ENCODE peak calls at places on chromosomes 5 and 9, in seven cellular contexts. One of them, this sample, is unnamed.
A peak's percentile ranks its signal among the peaks of the same experiment; 100 is the strongest.

GRCh38 chr9:128168731-128169308 is 8.8 kb downstream of the BBLN start:
- DNase-seq in esophagus muscularis mucosa: no peak
- DNase-seq in CD8-positive, alpha-beta T cell: no peak
- DNase-seq in heart right ventricle: no peak
- DNase-seq in sigmoid colon: no peak
- DNase-seq in BE2C: no peak
- DNase-seq in breast epithelium: no peak
- DNase-seq in this sample: no peak

GRCh38 chr5:15142458-15142857 is 270.9 kb upstream of the ANKH start:
- DNase-seq in esophagus muscularis mucosa: no peak
- DNase-seq in CD8-positive, alpha-beta T cell: no peak
- DNase-seq in heart right ventricle: no peak
- DNase-seq in sigmoid colon: no peak
- DNase-seq in BE2C: no peak
- DNase-seq in breast epithelium: no peak
- DNase-seq in this sample: no peak

GRCh38 chr9:113955076-113955752 is 79.1 kb downstream of the ZNF618 start:
- DNase-seq in esophagus muscularis mucosa: no peak
- DNase-seq in CD8-positive, alpha-beta T cell: no peak
- DNase-seq in heart right ventricle: no peak
- DNase-seq in sigmoid colon: no peak
- DNase-seq in BE2C: no peak
- DNase-seq in breast epithelium: no peak
- DNase-seq in this sample: no peak

GRCh38 chr5:54619732-54620582 is 102.4 kb downstream of the SNX18 start:
- DNase-seq in esophagus muscularis mucosa: no peak
- DNase-seq in CD8-positive, alpha-beta T cell: no peak
- DNase-seq in heart right ventricle: no peak
- DNase-seq in sigmoid colon: no peak
- DNase-seq in BE2C: no peak
- DNase-seq in breast epithelium: no peak
- DNase-seq in this sample: peak; percentile 38

GRCh38 chr9:136525841-136526499 is 19.9 kb downstream of the NOTCH1 start:
- DNase-seq in esophagus muscularis mucosa: no peak
- DNase-seq in CD8-positive, alpha-beta T cell: no peak
- DNase-seq in heart right ventricle: peak; percentile 57
- DNase-seq in sigmoid colon: peak; percentile 88
- DNase-seq in BE2C: no peak
- DNase-seq in breast epithelium: no peak
- DNase-seq in this sample: no peak

GRCh38 chr5:87827561-87827960 is 414.8 kb upstream of the CCNH start:
- DNase-seq in esophagus muscularis mucosa: no peak
- DNase-seq in CD8-positive, alpha-beta T cell: no peak
- DNase-seq in heart right ventricle: no peak
- DNase-seq in sigmoid colon: no peak
- DNase-seq in BE2C: no peak
- DNase-seq in breast epithelium: no peak
- DNase-seq in this sample: no peak

GRCh38 chr9:111108946-111109345 is 70.7 kb upstream of the LPAR1 start:
- DNase-seq in esophagus muscularis mucosa: no peak
- DNase-seq in CD8-positive, alpha-beta T cell: no peak
- DNase-seq in heart right ventricle: no peak
- DNase-seq in sigmoid colon: no peak
- DNase-seq in BE2C: no peak
- DNase-seq in breast epithelium: no peak
- DNase-seq in this sample: peak; percentile 76

GRCh38 chr9:35652829-35653209 is 2.1 kb upstream of the SIT1 start:
- DNase-seq in esophagus muscularis mucosa: no peak
- DNase-seq in CD8-positive, alpha-beta T cell: no peak
- DNase-seq in heart right ventricle: no peak
- DNase-seq in sigmoid colon: peak; percentile 38
- DNase-seq in BE2C: no peak
- DNase-seq in breast epithelium: no peak
- DNase-seq in this sample: no peak

GRCh38 chr9:26077860-26078259 is 399.6 kb upstream of the TUSC1 start:
- DNase-seq in esophagus muscularis mucosa: no peak
- DNase-seq in CD8-positive, alpha-beta T cell: no peak
- DNase-seq in heart right ventricle: peak; percentile 7
- DNase-seq in sigmoid colon: peak; percentile 54
- DNase-seq in BE2C: peak; percentile 13
- DNase-seq in breast epithelium: no peak
- DNase-seq in this sample: no peak

GRCh38 chr9:10612649-10613398 is at the start of gene PTPRD:
- DNase-seq in esophagus muscularis mucosa: no peak
- DNase-seq in CD8-positive, alpha-beta T cell: no peak
- DNase-seq in heart right ventricle: peak; percentile 8
- DNase-seq in sigmoid colon: no peak
- DNase-seq in BE2C: peak; percentile 61
- DNase-seq in breast epithelium: no peak
- DNase-seq in this sample: no peak

GRCh38 chr5:178298283-178298807 is 65.7 kb upstream of the PHYKPL start:
- DNase-seq in esophagus muscularis mucosa: no peak
- DNase-seq in CD8-positive, alpha-beta T cell: no peak
- DNase-seq in heart right ventricle: no peak
- DNase-seq in sigmoid colon: peak; percentile 32
- DNase-seq in BE2C: no peak
- DNase-seq in breast epithelium: no peak
- DNase-seq in this sample: no peak

GRCh38 chr5:80713640-80714039 is 58.9 kb upstream of the DHFR start:
- DNase-seq in esophagus muscularis mucosa: no peak
- DNase-seq in CD8-positive, alpha-beta T cell: no peak
- DNase-seq in heart right ventricle: no peak
- DNase-seq in sigmoid colon: no peak
- DNase-seq in BE2C: no peak
- DNase-seq in breast epithelium: no peak
- DNase-seq in this sample: no peak

GRCh38 chr5:5371943-5372342 is 50.5 kb upstream of the ICE1 start:
- DNase-seq in esophagus muscularis mucosa: no peak
- DNase-seq in CD8-positive, alpha-beta T cell: no peak
- DNase-seq in heart right ventricle: no peak
- DNase-seq in sigmoid colon: no peak
- DNase-seq in BE2C: no peak
- DNase-seq in breast epithelium: no peak
- DNase-seq in this sample: no peak

GRCh38 chr5:76210946-76211345 is 127.8 kb downstream of the SV2C start:
- DNase-seq in esophagus muscularis mucosa: no peak
- DNase-seq in CD8-positive, alpha-beta T cell: no peak
- DNase-seq in heart right ventricle: no peak
- DNase-seq in sigmoid colon: no peak
- DNase-seq in BE2C: no peak
- DNase-seq in breast epithelium: no peak
- DNase-seq in this sample: no peak

GRCh38 chr9:13427587-13427986 is 148.1 kb upstream of the MPDZ start:
- DNase-seq in esophagus muscularis mucosa: no peak
- DNase-seq in CD8-positive, alpha-beta T cell: no peak
- DNase-seq in heart right ventricle: no peak
- DNase-seq in sigmoid colon: no peak
- DNase-seq in BE2C: peak; percentile 15
- DNase-seq in breast epithelium: no peak
- DNase-seq in this sample: no peak

GRCh38 chr9:11457809-11458785 is 845.3 kb upstream of the PTPRD start:
- DNase-seq in esophagus muscularis mucosa: no peak
- DNase-seq in CD8-positive, alpha-beta T cell: no peak
- DNase-seq in heart right ventricle: no peak
- DNase-seq in sigmoid colon: no peak
- DNase-seq in BE2C: no peak
- DNase-seq in breast epithelium: no peak
- DNase-seq in this sample: no peak

GRCh38 chr9:69885474-69885929 is 64.9 kb downstream of the CFAP95 start:
- DNase-seq in esophagus muscularis mucosa: no peak
- DNase-seq in CD8-positive, alpha-beta T cell: no peak
- DNase-seq in heart right ventricle: no peak
- DNase-seq in sigmoid colon: no peak
- DNase-seq in BE2C: no peak
- DNase-seq in breast epithelium: peak; percentile 58
- DNase-seq in this sample: no peak

GRCh38 chr9:136808075-136808780 is 480 bp downstream of the RABL6 start:
- DNase-seq in esophagus muscularis mucosa: no peak
- DNase-seq in CD8-positive, alpha-beta T cell: peak; percentile 40
- DNase-seq in heart right ventricle: no peak
- DNase-seq in sigmoid colon: no peak
- DNase-seq in BE2C: peak; percentile 52
- DNase-seq in breast epithelium: no peak
- DNase-seq in this sample: peak; percentile 37

GRCh38 chr5:155004138-155004744 is 9.3 kb upstream of the KIF4B start:
- DNase-seq in esophagus muscularis mucosa: no peak
- DNase-seq in CD8-positive, alpha-beta T cell: no peak
- DNase-seq in heart right ventricle: peak; percentile 23
- DNase-seq in sigmoid colon: no peak
- DNase-seq in BE2C: peak; percentile 46
- DNase-seq in breast epithelium: no peak
- DNase-seq in this sample: no peak

GRCh38 chr9:19651681-19652080 is 137.2 kb downstream of the SLC24A2 start:
- DNase-seq in esophagus muscularis mucosa: no peak
- DNase-seq in CD8-positive, alpha-beta T cell: no peak
- DNase-seq in heart right ventricle: no peak
- DNase-seq in sigmoid colon: no peak
- DNase-seq in BE2C: no peak
- DNase-seq in breast epithelium: no peak
- DNase-seq in this sample: no peak

GRCh38 chr9:4741365-4742031 is 496 bp upstream of the AK3 start:
- DNase-seq in esophagus muscularis mucosa: no peak
- DNase-seq in CD8-positive, alpha-beta T cell: no peak
- DNase-seq in heart right ventricle: peak; percentile 46
- DNase-seq in sigmoid colon: peak; percentile 74
- DNase-seq in BE2C: no peak
- DNase-seq in breast epithelium: no peak
- DNase-seq in this sample: peak; percentile 14

GRCh38 chr5:148540636-148541035 is 113.7 kb downstream of the HTR4 start:
- DNase-seq in esophagus muscularis mucosa: no peak
- DNase-seq in CD8-positive, alpha-beta T cell: no peak
- DNase-seq in heart right ventricle: no peak
- DNase-seq in sigmoid colon: no peak
- DNase-seq in BE2C: no peak
- DNase-seq in breast epithelium: no peak
- DNase-seq in this sample: no peak

GRCh38 chr9:6645153-6646027 is at the start of gene GLDC:
- DNase-seq in esophagus muscularis mucosa: no peak
- DNase-seq in CD8-positive, alpha-beta T cell: no peak
- DNase-seq in heart right ventricle: peak; percentile 29
- DNase-seq in sigmoid colon: no peak
- DNase-seq in BE2C: peak; percentile 39
- DNase-seq in breast epithelium: peak; percentile 22
- DNase-seq in this sample: no peak

GRCh38 chr5:181054138-181054537 is 14.1 kb downstream of the BTNL9 start:
- DNase-seq in esophagus muscularis mucosa: no peak
- DNase-seq in CD8-positive, alpha-beta T cell: no peak
- DNase-seq in heart right ventricle: no peak
- DNase-seq in sigmoid colon: no peak
- DNase-seq in BE2C: no peak
- DNase-seq in breast epithelium: no peak
- DNase-seq in this sample: no peak

GRCh38 chr5:181058321-181058720 is 18.3 kb downstream of the BTNL9 start:
- DNase-seq in esophagus muscularis mucosa: peak; percentile 75
- DNase-seq in CD8-positive, alpha-beta T cell: no peak
- DNase-seq in heart right ventricle: no peak
- DNase-seq in sigmoid colon: no peak
- DNase-seq in BE2C: no peak
- DNase-seq in breast epithelium: no peak
- DNase-seq in this sample: no peak

GRCh38 chr5:181058786-181059296 is 18.8 kb downstream of the BTNL9 start:
- DNase-seq in esophagus muscularis mucosa: no peak
- DNase-seq in CD8-positive, alpha-beta T cell: no peak
- DNase-seq in heart right ventricle: no peak
- DNase-seq in sigmoid colon: no peak
- DNase-seq in BE2C: no peak
- DNase-seq in breast epithelium: no peak
- DNase-seq in this sample: no peak

GRCh38 chr5:181054871-181055494 is 14.9 kb downstream of the BTNL9 start:
- DNase-seq in esophagus muscularis mucosa: peak; percentile 37
- DNase-seq in CD8-positive, alpha-beta T cell: no peak
- DNase-seq in heart right ventricle: no peak
- DNase-seq in sigmoid colon: no peak
- DNase-seq in BE2C: no peak
- DNase-seq in breast epithelium: no peak
- DNase-seq in this sample: no peak

DNA sequence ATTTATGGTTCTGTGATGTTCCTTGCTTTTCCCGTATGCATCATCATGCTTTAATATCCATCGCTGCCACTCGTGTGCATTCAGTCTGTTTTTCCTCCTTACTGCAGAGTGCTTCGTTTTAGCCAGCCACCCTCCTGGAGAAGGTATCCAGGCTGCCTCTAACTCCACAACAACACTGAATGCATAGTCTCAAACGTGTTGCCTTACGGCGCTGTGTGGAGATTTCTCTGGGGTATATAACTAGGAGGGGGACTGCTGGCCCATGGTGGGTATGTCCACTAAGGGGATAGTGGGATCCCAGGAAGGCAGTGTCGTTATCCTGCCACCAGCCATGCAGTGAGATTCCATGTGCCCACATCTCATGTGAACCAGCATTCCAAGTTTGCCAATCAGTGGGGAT is 16.4 kb downstream of the BTNL9 start:
- DNase-seq in esophagus muscularis mucosa: no peak
- DNase-seq in CD8-positive, alpha-beta T cell: no peak
- DNase-seq in heart right ventricle: no peak
- DNase-seq in sigmoid colon: no peak
- DNase-seq in BE2C: no peak
- DNase-seq in breast epithelium: no peak
- DNase-seq in this sample: no peak
- H3K27me3 ChIP-seq in esophagus muscularis mucosa: peaks cover 3% of the 10 kb centered on the region
- H3K27me3 ChIP-seq in CD8-positive, alpha-beta T cell: peaks cover 23% of the 10 kb centered on the region
- H3K27me3 ChIP-seq in heart right ventricle: peaks cover 95% of the 10 kb centered on the region
- H3K27me3 ChIP-seq in sigmoid colon: peaks cover 39% of the 10 kb centered on the region
- H3K27me3 ChIP-seq in BE2C: peaks cover 80% of the 10 kb centered on the region
- H3K27me3 ChIP-seq in breast epithelium: peaks cover 88% of the 10 kb centered on the region
- H3K27me3 ChIP-seq in this sample: peaks cover 66% of the 10 kb centered on the region

DNA sequence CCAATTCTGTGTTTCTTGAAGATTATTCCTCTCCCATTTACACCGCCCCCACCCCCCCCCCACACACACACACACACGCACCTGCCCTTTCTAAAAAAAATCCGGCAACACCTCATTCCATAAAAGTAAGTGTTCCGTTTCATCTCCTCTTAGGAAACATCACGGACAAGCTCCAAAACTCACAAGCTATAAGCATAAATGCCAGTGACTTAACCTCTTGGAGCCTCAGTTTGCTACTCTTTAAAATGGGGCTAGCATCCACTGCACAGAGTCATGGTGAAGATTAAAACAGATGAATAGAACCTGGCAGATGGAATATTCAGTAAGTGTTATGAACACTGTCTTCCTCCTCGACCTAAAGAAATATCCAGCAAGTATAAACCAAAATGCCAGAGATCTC is 70.5 kb downstream of the PCDH1 start:
- DNase-seq in esophagus muscularis mucosa: no peak
- DNase-seq in CD8-positive, alpha-beta T cell: no peak
- DNase-seq in heart right ventricle: no peak
- DNase-seq in sigmoid colon: no peak
- DNase-seq in BE2C: no peak
- DNase-seq in breast epithelium: no peak
- DNase-seq in this sample: no peak
- H3K27me3 ChIP-seq in esophagus muscularis mucosa: no peaks in the 10 kb centered on the region
- H3K27me3 ChIP-seq in CD8-positive, alpha-beta T cell: peaks cover 5% of the 10 kb centered on the region
- H3K27me3 ChIP-seq in heart right ventricle: peaks cover 25% of the 10 kb centered on the region
- H3K27me3 ChIP-seq in sigmoid colon: peaks cover 7% of the 10 kb centered on the region
- H3K27me3 ChIP-seq in BE2C: no peaks in the 10 kb centered on the region
- H3K27me3 ChIP-seq in breast epithelium: no peaks in the 10 kb centered on the region
- H3K27me3 ChIP-seq in this sample: peaks cover 24% of the 10 kb centered on the region

GRCh38 chr9:127121628-127122175 is 733 bp downstream of the ANGPTL2 start:
- DNase-seq in esophagus muscularis mucosa: no peak
- DNase-seq in CD8-positive, alpha-beta T cell: no peak
- DNase-seq in heart right ventricle: no peak
- DNase-seq in sigmoid colon: peak; percentile 72
- DNase-seq in BE2C: peak; percentile 34
- DNase-seq in breast epithelium: no peak
- DNase-seq in this sample: no peak
- H3K27me3 ChIP-seq in esophagus muscularis mucosa: no peaks in the 10 kb centered on the region
- H3K27me3 ChIP-seq in CD8-positive, alpha-beta T cell: peaks cover 6% of the 10 kb centered on the region
- H3K27me3 ChIP-seq in heart right ventricle: no peaks in the 10 kb centered on the region
- H3K27me3 ChIP-seq in sigmoid colon: no peaks in the 10 kb centered on the region
- H3K27me3 ChIP-seq in BE2C: no peaks in the 10 kb centered on the region
- H3K27me3 ChIP-seq in breast epithelium: no peaks in the 10 kb centered on the region
- H3K27me3 ChIP-seq in this sample: peaks cover 22% of the 10 kb centered on the region

GRCh38 chr5:168214071-168214470 is 77.4 kb upstream of the WWC1 start:
- DNase-seq in esophagus muscularis mucosa: no peak
- DNase-seq in CD8-positive, alpha-beta T cell: no peak
- DNase-seq in heart right ventricle: no peak
- DNase-seq in sigmoid colon: no peak
- DNase-seq in BE2C: no peak
- DNase-seq in breast epithelium: no peak
- DNase-seq in this sample: no peak
- H3K27me3 ChIP-seq in esophagus muscularis mucosa: no peaks in the 10 kb centered on the region
- H3K27me3 ChIP-seq in CD8-positive, alpha-beta T cell: no peaks in the 10 kb centered on the region
- H3K27me3 ChIP-seq in heart right ventricle: no peaks in the 10 kb centered on the region
- H3K27me3 ChIP-seq in sigmoid colon: no peaks in the 10 kb centered on the region
- H3K27me3 ChIP-seq in BE2C: no peaks in the 10 kb centered on the region
- H3K27me3 ChIP-seq in breast epithelium: no peaks in the 10 kb centered on the region
- H3K27me3 ChIP-seq in this sample: no peaks in the 10 kb centered on the region

This sample was measured in HL-60.